ENCODE peak calls at places on chromosomes 2 and 18, in nine cellular contexts. H, A, N, W, F, K, U, P and E are unnamed samples. For H3K36me3, the result is how much of the 10 kb centered on the place peaks cover.

GRCh38 chr2:70442301-70443077 is 111.1 kb downstream of the TGFA start:
- DNase-seq in H (peak), A (no peak), N (no peak), W (peak), F (no peak), K (no peak), U (no peak), P (no peak), E (no peak)

GRCh38 chr2:10380048-10380926 is 67.8 kb downstream of the ODC1 start:
- DNase-seq in H (no peak), A (no peak), N (no peak), W (no peak), F (no peak), K (no peak), U (no peak), P (no peak), E (no peak)

GRCh38 chr2:71796174-71796592 is 342.8 kb downstream of the DYSF start:
- DNase-seq in H (no peak), A (no peak), N (no peak), W (peak), F (peak), K (no peak), U (no peak), P (no peak), E (no peak)

GRCh38 chr18:62239475-62239874 is 52.4 kb downstream of the RELCH start:
- DNase-seq in H (no peak), A (no peak), N (no peak), W (no peak), F (no peak), K (no peak), U (no peak), P (no peak), E (no peak)

GRCh38 chr2:205869439-205869838 is 187.1 kb downstream of the NRP2 start:
- DNase-seq in H (no peak), A (no peak), N (no peak), W (no peak), F (no peak), K (no peak), U (no peak), P (no peak), E (no peak)

GRCh38 chr2:202149155-202149762 is 76.2 kb downstream of the KIAA2012 start:
- DNase-seq in H (peak), A (peak), N (peak), W (peak), F (no peak), K (no peak), U (peak), P (no peak), E (no peak)

GRCh38 chr2:218406949-218407703 is 7.5 kb downstream of the CTDSP1 start:
- DNase-seq in H (peak), A (peak), N (peak), W (peak), F (no peak), K (peak), U (peak), P (peak), E (no peak)

GRCh38 chr18:78558948-78559347 is 420.7 kb upstream of the SALL3 start:
- DNase-seq in H (no peak), A (no peak), N (no peak), W (no peak), F (no peak), K (no peak), U (no peak), P (no peak), E (no peak)

GRCh38 chr2:1341409-1342120 is 71.7 kb upstream of the TPO start:
- DNase-seq in H (no peak), A (no peak), N (peak), W (no peak), F (no peak), K (no peak), U (no peak), P (no peak), E (no peak)

GRCh38 chr2:151947524-151948165 is 119.4 kb upstream of the ARL5A start:
- DNase-seq in H (peak), A (peak), N (no peak), W (peak), F (no peak), K (no peak), U (no peak), P (no peak), E (no peak)

GRCh38 chr2:150133623-150134022 is 353.8 kb downstream of the RND3 start:
- DNase-seq in H (no peak), A (no peak), N (no peak), W (peak), F (peak), K (no peak), U (no peak), P (no peak), E (no peak)

GRCh38 chr2:2765176-2765800 is 434.2 kb upstream of the MYT1L start:
- DNase-seq in H (no peak), A (no peak), N (no peak), W (no peak), F (no peak), K (no peak), U (no peak), P (no peak), E (no peak)

GRCh38 chr18:39485696-39486095 is 1920.1 kb upstream of the CELF4 start:
- DNase-seq in H (no peak), A (no peak), N (no peak), W (peak), F (no peak), K (no peak), U (no peak), P (no peak), E (no peak)

GRCh38 chr2:240368746-240369724 is 66.4 kb upstream of the GPC1 start:
- DNase-seq in H (no peak), A (peak), N (no peak), W (no peak), F (no peak), K (no peak), U (no peak), P (peak), E (no peak)

GRCh38 chr2:197993830-197994229 is 189.4 kb downstream of the PLCL1 start:
- DNase-seq in H (no peak), A (no peak), N (no peak), W (peak), F (no peak), K (no peak), U (no peak), P (no peak), E (no peak)

GRCh38 chr18:25737710-25738251 is 352.6 kb downstream of the SS18 start:
- DNase-seq in H (no peak), A (no peak), N (no peak), W (peak), F (peak), K (no peak), U (no peak), P (no peak), E (no peak)

GRCh38 chr2:188478724-188479123 is 187.1 kb downstream of the GULP1 start:
- DNase-seq in H (no peak), A (no peak), N (peak), W (no peak), F (no peak), K (no peak), U (no peak), P (no peak), E (no peak)

GRCh38 chr2:190277234-190278112 is 42.2 kb downstream of the HIBCH start:
- DNase-seq in H (no peak), A (no peak), N (peak), W (peak), F (no peak), K (no peak), U (peak), P (no peak), E (peak)

GRCh38 chr2:160474319-160474645 is 19.3 kb downstream of the RBMS1 start:
- DNase-seq in H (no peak), A (no peak), N (peak), W (no peak), F (no peak), K (peak), U (no peak), P (no peak), E (no peak)

GRCh38 chr18:46448347-46448746 is 208.7 kb downstream of the LOXHD1 start:
- DNase-seq in H (no peak), A (no peak), N (no peak), W (no peak), F (no peak), K (no peak), U (no peak), P (no peak), E (no peak)

GRCh38 chr2:158969717-158970521 is 1.5 kb downstream of the TANC1 start:
- DNase-seq in H (peak), A (peak), N (peak), W (peak), F (no peak), K (no peak), U (peak), P (peak), E (no peak)

GRCh38 chr2:137997733-137998132 is 33.5 kb downstream of the HNMT start:
- DNase-seq in H (no peak), A (no peak), N (no peak), W (no peak), F (no peak), K (no peak), U (no peak), P (no peak), E (no peak)

GRCh38 chr18:35912332-35912731 is 60.1 kb upstream of the RMP24 start:
- DNase-seq in H (no peak), A (no peak), N (no peak), W (no peak), F (no peak), K (no peak), U (no peak), P (no peak), E (no peak)

GRCh38 chr2:15636972-15637785 is 45.5 kb downstream of the DDX1 start:
- DNase-seq in H (peak), A (peak), N (peak), W (peak), F (no peak), K (peak), U (peak), P (no peak), E (peak)

GRCh38 chr2:86020984-86021383 is 84.7 kb downstream of the POLR1A start:
- DNase-seq in H (no peak), A (peak), N (no peak), W (peak), F (no peak), K (no peak), U (no peak), P (no peak), E (no peak)

GRCh38 chr18:63177822-63178525 is 141.6 kb downstream of the BCL2 start:
- DNase-seq in H (no peak), A (peak), N (peak), W (no peak), F (no peak), K (no peak), U (no peak), P (no peak), E (no peak)

GRCh38 chr2:216694826-216695217 is 527 bp downstream of the IGFBP5 start:
- DNase-seq in H (no peak), A (no peak), N (no peak), W (no peak), F (no peak), K (no peak), U (peak), P (no peak), E (no peak)

GRCh38 chr2:216692636-216693413 is 2.5 kb downstream of the IGFBP5 start:
- DNase-seq in H (peak), A (peak), N (peak), W (peak), F (no peak), K (peak), U (peak), P (peak), E (no peak)

GRCh38 chr2:216694201-216694825 is 1.0 kb downstream of the IGFBP5 start:
- DNase-seq in H (no peak), A (peak), N (peak), W (peak), F (no peak), K (peak), U (peak), P (peak), E (no peak)

GRCh38 chr2:216695401-216695821 is at the start of gene IGFBP5:
- DNase-seq in H (peak), A (peak), N (peak), W (peak), F (no peak), K (no peak), U (peak), P (peak), E (no peak)

DNA sequence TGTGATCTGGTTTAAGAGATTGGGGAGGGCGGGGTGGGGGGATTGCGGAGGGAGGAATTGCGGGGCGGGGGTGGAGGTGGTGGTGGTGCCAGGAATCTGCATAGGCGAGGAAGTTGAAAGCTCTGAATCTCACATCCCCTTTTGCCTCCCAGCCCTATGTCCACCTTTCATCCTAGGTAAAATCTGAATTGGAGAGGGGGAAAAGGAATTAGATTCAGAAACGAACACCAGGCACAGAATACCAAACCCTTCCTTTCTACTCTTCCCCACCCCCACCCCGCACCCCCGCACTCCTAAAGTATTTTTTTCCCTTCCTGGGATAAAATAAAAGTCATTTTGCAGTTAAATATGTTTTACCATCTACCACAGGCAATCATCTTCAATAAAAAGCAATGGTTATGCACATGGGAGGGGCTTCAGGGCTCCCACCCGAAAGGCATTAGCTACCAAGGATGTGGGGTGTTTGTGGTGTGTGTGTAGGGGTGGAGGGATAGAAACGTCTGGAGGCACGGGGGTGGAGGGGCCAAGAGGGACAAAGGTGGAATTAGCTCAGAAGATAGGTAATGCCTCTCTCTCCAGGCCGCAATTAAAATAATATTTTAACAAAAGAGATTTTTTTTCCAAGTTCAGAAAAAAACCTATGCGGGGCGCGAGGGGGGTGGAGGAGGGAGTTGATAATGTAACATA is 1.8 kb downstream of the IGFBP5 start:
- DNase-seq in H (no peak), A (no peak), N (peak), W (no peak), F (no peak), K (no peak), U (peak), P (no peak), E (no peak)
- H3K4me3 ChIP-seq in H (no peak), A (peak), N (peak), W (peak), F (peak), K (no peak), U (peak), P (peak), E (peak)

DNA sequence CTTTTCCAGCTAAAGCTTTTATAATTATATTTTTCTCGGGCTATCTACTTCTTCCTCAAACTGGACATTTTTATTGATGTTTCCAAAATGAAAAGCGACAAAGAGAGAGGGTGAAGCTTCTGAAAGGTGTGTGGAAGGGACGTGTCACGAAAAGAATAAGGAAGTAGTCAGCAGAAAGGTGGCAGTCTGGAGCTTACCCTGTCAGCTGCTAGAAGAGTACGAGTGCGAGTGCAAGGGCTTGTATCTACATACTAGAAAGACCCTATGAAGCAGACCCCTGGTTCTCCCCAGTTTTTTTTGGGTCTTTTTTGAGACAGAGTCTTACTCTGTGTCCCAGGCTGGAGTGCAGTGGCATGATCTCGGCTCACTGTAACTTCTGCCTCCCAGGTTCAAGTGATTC is 14.6 kb downstream of the FHL2 start:
- DNase-seq in H (no peak), A (no peak), N (no peak), W (no peak), F (no peak), K (no peak), U (no peak), P (no peak), E (no peak)
- H3K36me3 ChIP-seq in H (under half), A (under half), N (under half), W (under half), F (under half), K (under half), U (under half), P (under half), E (under half)

GRCh38 chr2:12120281-12121150 is 374.1 kb downstream of the LPIN1 start:
- DNase-seq in H (no peak), A (no peak), N (peak), W (peak), F (peak), K (no peak), U (no peak), P (no peak), E (peak)

GRCh38 chr2:12113364-12113763 is 366.9 kb downstream of the LPIN1 start:
- DNase-seq in H (no peak), A (no peak), N (no peak), W (no peak), F (no peak), K (no peak), U (no peak), P (no peak), E (no peak)

GRCh38 chr2:12119841-12120240 is 373.4 kb downstream of the LPIN1 start:
- DNase-seq in H (no peak), A (no peak), N (no peak), W (peak), F (no peak), K (no peak), U (no peak), P (no peak), E (no peak)

DNA sequence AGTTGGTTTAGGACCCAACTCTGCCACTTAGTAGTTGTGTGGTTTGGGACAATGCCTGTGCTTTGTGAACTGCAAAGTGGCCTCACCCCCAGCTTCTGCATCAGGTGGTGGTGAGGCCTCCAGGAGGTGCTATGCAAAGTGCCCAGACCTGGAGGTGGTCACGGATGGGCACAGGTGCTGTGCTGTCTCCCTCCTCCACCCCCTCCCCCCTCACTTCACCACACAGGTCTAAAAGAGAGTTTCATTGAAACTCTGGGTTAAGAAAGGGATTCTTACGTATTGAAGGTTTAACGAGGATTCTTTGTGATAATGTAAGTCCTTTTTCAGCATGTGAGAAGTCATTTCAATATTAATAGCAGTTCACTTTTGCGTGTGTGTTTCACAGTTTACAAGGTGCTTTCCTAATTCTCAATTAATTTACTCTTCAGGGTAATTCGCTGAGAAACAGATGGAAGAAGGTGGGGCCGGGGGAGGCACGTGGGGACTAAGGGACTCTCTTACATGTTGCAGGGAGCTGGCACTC is 369.9 kb downstream of the LPIN1 start:
- DNase-seq in H (no peak), A (no peak), N (no peak), W (no peak), F (no peak), K (no peak), U (no peak), P (no peak), E (no peak)
- H3K4me3 ChIP-seq in H (no peak), A (no peak), N (no peak), W (no peak), F (no peak), K (no peak), U (no peak), P (no peak), E (no peak)

GRCh38 chr18:44884446-44884845 is 203.8 kb downstream of the SETBP1 start:
- DNase-seq in H (no peak), A (no peak), N (no peak), W (peak), F (no peak), K (no peak), U (no peak), P (no peak), E (no peak)
- H3K36me3 ChIP-seq in H (under half), A (under half), N (under half), W (under half), F (under half), K (under half), U (under half), P (under half), E (under half)

GRCh38 chr2:224576098-224576715 is 9.0 kb downstream of the CUL3 start:
- DNase-seq in H (no peak), A (no peak), N (no peak), W (peak), F (no peak), K (no peak), U (no peak), P (no peak), E (no peak)
- H3K4me3 ChIP-seq in H (no peak), A (no peak), N (no peak), W (no peak), F (no peak), K (peak), U (no peak), P (no peak), E (no peak)